ENCODE peak calls at places on chromosomes 13 and 19, in four cellular contexts. X is Peyer's patch, U is heart left ventricle, W is fibroblast of lung. F is an unnamed sample.

GRCh38 chr13:61765181-61765742 is 349.6 kb upstream of the PCDH20 start:
- DNase-seq in X (no peak), U (peak; percentile 49), W (no peak), F (no peak)

GRCh38 chr13:44726214-44726613 is 150.1 kb upstream of the TSC22D1 start:
- DNase-seq in X (no peak), U (no peak), W (peak; percentile 95), F (no peak)

GRCh38 chr13:61406275-61406674 is 9.4 kb downstream of the PCDH20 start:
- DNase-seq in X (no peak), U (no peak), W (no peak), F (no peak)

GRCh38 chr13:50715402-50716146 is 127.9 kb downstream of the DLEU7 start:
- DNase-seq in X (no peak), U (peak; percentile 75), W (no peak), F (peak; percentile 86)

GRCh38 chr13:55155046-55155445 is 1985.7 kb upstream of the PRR20A start:
- DNase-seq in X (no peak), U (no peak), W (no peak), F (no peak)

GRCh38 chr13:30065181-30065580 is 214.8 kb upstream of the UBL3 start:
- DNase-seq in X (no peak), U (no peak), W (no peak), F (no peak)

GRCh38 chr13:47798906-47799305 is 202.2 kb downstream of the SUCLA2 start:
- DNase-seq in X (no peak), U (no peak), W (peak; percentile 40), F (no peak)

GRCh38 chr19:44948237-44948636 is 2.4 kb downstream of the APOC2 start:
- DNase-seq in X (no peak), U (no peak), W (no peak), F (no peak)

GRCh38 chr13:79541426-79542049 is 60.6 kb downstream of the NDFIP2 start:
- DNase-seq in X (no peak), U (no peak), W (peak; percentile 76), F (no peak)

GRCh38 chr19:873084-874019 is 13.9 kb downstream of the CFD start:
- DNase-seq in X (peak; percentile 68), U (no peak), W (peak; percentile 64), F (peak; percentile 90)

GRCh38 chr13:110929104-110929777 is 14.4 kb upstream of the ANKRD10 start:
- DNase-seq in X (no peak), U (no peak), W (no peak), F (no peak)

GRCh38 chr19:3404324-3405260 is 38.2 kb downstream of the NFIC start:
- DNase-seq in X (peak; percentile 63), U (peak; percentile 92), W (peak; percentile 94), F (peak; percentile 85)

GRCh38 chr13:74794582-74794981 is 660.4 kb upstream of the KLF12 start:
- DNase-seq in X (no peak), U (no peak), W (peak; percentile 12), F (no peak)

GRCh38 chr13:50387124-50387581 is 371.9 kb downstream of the KCNRG start:
- DNase-seq in X (no peak), U (peak; percentile 69), W (peak; percentile 44), F (peak; percentile 77)

GRCh38 chr19:45171211-45171623 is 6.8 kb downstream of the TRAPPC6A start:
- DNase-seq in X (no peak), U (no peak), W (no peak), F (no peak)

GRCh38 chr19:3129112-3129511 is 6.7 kb upstream of the GNA15 start:
- DNase-seq in X (no peak), U (no peak), W (peak; percentile 79), F (no peak)

GRCh38 chr13:34044041-34044440 is 226.1 kb downstream of the RFC3 start:
- DNase-seq in X (no peak), U (no peak), W (no peak), F (no peak)

GRCh38 chr19:6662692-6663091 is 7.3 kb downstream of the TNFSF14 start:
- DNase-seq in X (no peak), U (no peak), W (no peak), F (peak; percentile 33)

GRCh38 chr13:36981156-36981743 is 17.9 kb downstream of the ALG5 start:
- DNase-seq in X (no peak), U (no peak), W (peak; percentile 82), F (no peak)

GRCh38 chr19:40398417-40399056 is 8.6 kb upstream of the HIPK4 start:
- DNase-seq in X (peak; percentile 79), U (no peak), W (no peak), F (no peak)

GRCh38 chr19:38915329-38916321 is 3.6 kb upstream of the CCER2 start:
- DNase-seq in X (peak; percentile 44), U (no peak), W (no peak), F (peak; percentile 70)

GRCh38 chr13:97301382-97302095 is 79.4 kb downstream of the MBNL2 start:
- DNase-seq in X (no peak), U (no peak), W (no peak), F (no peak)

GRCh38 chr13:41565221-41565620 is 107.9 kb downstream of the RGCC start:
- DNase-seq in X (no peak), U (no peak), W (peak; percentile 78), F (no peak)

GRCh38 chr19:38073806-38074685 is 150.0 kb downstream of the DPF1 start:
- DNase-seq in X (peak; percentile 60), U (no peak), W (peak; percentile 43), F (no peak)

GRCh38 chr19:58268344-58268743 is 10.4 kb upstream of the ZNF8 start:
- DNase-seq in X (no peak), U (no peak), W (no peak), F (no peak)

GRCh38 chr19:58265100-58265499 is 13.7 kb upstream of the ZNF8 start:
- DNase-seq in X (no peak), U (no peak), W (no peak), F (no peak)

GRCh38 chr19:58261600-58261967 is 17.2 kb upstream of the ZNF8 start:
- DNase-seq in X (no peak), U (no peak), W (peak; percentile 12), F (no peak)

GRCh38 chr19:58261968-58262921 is 16.5 kb upstream of the ZNF8 start:
- DNase-seq in X (no peak), U (no peak), W (peak; percentile 10), F (no peak)

GRCh38 chr19:58262922-58263296 is 15.8 kb upstream of the ZNF8 start:
- DNase-seq in X (no peak), U (no peak), W (no peak), F (no peak)
- H3K9me3 ChIP-seq in X (peaks cover 20% of the 10 kb centered on the region), U (peaks cover 100% of the 10 kb centered on the region), W (peaks cover 20% of the 10 kb centered on the region), F (peaks cover 100% of the 10 kb centered on the region)

GRCh38 chr19:10816691-10817090 is 19.3 kb downstream of the TMED1 start:
- DNase-seq in X (no peak), U (no peak), W (no peak), F (no peak)
- H3K27ac ChIP-seq in X (peak overlapping the region; percentile 77), U (peak overlapping the region; percentile 23), W (peak overlapping the region; percentile 95), F (peak overlapping the region; percentile 84)

GRCh38 chr19:50213925-50214324 is 10.5 kb downstream of the MYH14 start:
- DNase-seq in X (no peak), U (no peak), W (no peak), F (no peak)
- H3K9me3 ChIP-seq in X (no peaks in the 10 kb centered on the region), U (peaks cover 7% of the 10 kb centered on the region), W (no peaks in the 10 kb centered on the region), F (peaks cover 8% of the 10 kb centered on the region)

GRCh38 chr19:28394705-28395104 is 818.2 kb downstream of the UQCRFS1 start:
- DNase-seq in X (no peak), U (no peak), W (no peak), F (no peak)
- H3K27ac ChIP-seq in X (no peak overlapping the region), U (no peak overlapping the region), W (no peak overlapping the region), F (no peak overlapping the region)

DNA sequence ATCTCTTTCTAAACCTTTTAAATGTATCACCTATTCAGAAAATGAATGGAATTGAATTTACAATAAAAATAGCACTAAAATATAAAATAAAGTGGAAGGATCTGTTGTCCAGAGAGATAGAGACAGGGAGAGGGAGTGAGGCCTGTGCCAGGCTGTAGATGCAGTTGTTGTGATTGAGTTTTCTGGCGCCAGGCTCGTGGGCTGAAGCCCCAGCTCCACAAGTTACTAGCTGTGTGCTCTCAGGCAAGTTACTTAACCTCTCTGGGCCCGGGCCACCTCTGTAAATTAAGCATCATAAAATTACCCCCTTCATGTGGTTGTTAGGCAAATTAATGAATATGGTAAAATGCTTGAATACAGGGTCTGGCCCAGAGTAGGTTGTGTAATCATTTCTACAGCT is 52.3 kb upstream of the USP29 start:
- DNase-seq in X (no peak), U (no peak), W (no peak), F (no peak)
- H3K9me3 ChIP-seq in X (no peaks in the 10 kb centered on the region), U (peaks cover 4% of the 10 kb centered on the region), W (peaks cover 2% of the 10 kb centered on the region), F (no peaks in the 10 kb centered on the region)

GRCh38 chr19:10742494-10742893 is 24.6 kb downstream of the DNM2 start:
- DNase-seq in X (peak; percentile 74), U (no peak), W (no peak), F (no peak)
- H3K27ac ChIP-seq in X (peak overlapping the region; percentile 98), U (peak overlapping the region; percentile 34), W (no peak overlapping the region), F (peak overlapping the region; percentile 74)

GRCh38 chr19:30883071-30883470 is 466.2 kb downstream of the TSHZ3 start:
- DNase-seq in X (no peak), U (no peak), W (no peak), F (no peak)
- H3K9me3 ChIP-seq in X (no peaks in the 10 kb centered on the region), U (no peaks in the 10 kb centered on the region), W (no peaks in the 10 kb centered on the region), F (no peaks in the 10 kb centered on the region)

DNA sequence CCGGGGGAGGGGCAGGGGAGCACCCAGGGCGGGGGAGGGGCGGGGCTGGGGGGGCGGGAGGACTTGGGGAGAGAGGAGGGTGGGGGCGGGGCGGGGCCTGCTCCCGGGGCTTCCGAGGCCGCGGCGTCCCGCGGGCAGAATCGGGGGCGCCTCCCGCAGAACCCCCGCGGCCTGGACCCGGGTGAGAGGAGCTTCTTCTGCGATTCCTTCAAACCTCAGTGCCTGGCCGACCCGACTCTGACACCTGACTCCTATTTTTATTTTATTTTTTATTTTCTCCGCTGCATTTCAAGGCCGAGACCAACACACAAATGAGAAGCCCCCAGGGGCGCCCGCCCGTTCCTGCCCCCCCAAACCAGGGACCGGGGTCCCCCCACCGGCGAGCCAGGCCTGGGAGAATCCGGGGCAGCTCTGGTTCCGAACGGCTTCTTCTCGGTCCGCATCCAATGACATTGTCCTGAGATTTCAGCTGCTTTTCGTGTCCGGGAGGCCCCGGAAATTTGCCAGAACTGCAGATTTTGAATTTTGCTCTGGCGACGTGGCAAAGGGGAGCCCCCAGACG is 522 bp upstream of the GRTP1 start:
- DNase-seq in X (no peak), U (no peak), W (peak; percentile 9), F (no peak)
- H3K27ac ChIP-seq in X (no peak overlapping the region), U (peak overlapping the region; percentile 69), W (no peak overlapping the region), F (peak overlapping the region; percentile 68)

DNA sequence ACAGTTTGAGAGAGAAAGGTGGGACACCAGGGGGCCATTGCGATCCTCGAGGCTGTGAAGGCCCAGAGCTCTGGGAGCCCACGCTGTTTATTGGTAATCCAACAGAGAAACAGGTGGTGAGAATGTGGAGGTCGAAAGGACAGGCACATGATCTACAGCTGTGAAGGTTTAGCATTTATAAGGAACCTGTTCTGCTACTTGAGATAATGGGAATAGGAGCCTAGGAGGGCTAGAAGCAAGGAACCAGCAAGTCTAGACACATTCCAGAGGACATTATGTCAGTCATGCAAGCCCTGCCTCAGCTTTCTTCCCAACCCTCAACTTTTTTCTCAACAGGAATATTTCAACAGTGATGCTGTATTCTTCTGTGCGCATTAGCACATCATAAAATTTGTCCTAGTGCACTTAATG is 25.3 kb downstream of the ZNF90 start:
- DNase-seq in X (no peak), U (no peak), W (no peak), F (no peak)
- H3K9me3 ChIP-seq in X (no peaks in the 10 kb centered on the region), U (peaks cover 88% of the 10 kb centered on the region), W (no peaks in the 10 kb centered on the region), F (peaks cover 98% of the 10 kb centered on the region)

GRCh38 chr19:13872695-13873389 is 4.1 kb upstream of the NANOS3 start:
- DNase-seq in X (peak; percentile 67), U (no peak), W (no peak), F (no peak)
- H3K27ac ChIP-seq in X (no peak overlapping the region), U (no peak overlapping the region), W (no peak overlapping the region), F (no peak overlapping the region)

F was measured in spleen.